ENCODE peak calls at places on chromosomes 1 and 21, in nine cellular contexts. H is SK-N-SH, B is IMR-90, G is trophoblast cell, A is body of pancreas, O is suprapubic skin, W is transverse colon, K is left ventricle myocardium inferior, C is OCI-LY7. I is an unnamed sample. For H3K4me1 and H3K9me3, the result is how much of the 10 kb centered on the place peaks cover.

GRCh38 chr1:151871284-151872030 is 17.9 kb upstream of the THEM5 start:
- DNase-seq in H (no peak), B (no peak), G (peak), A (no peak), O (no peak), W (no peak), K (no peak), C (no peak), I (no peak)

GRCh38 chr1:95440511-95440910 is 206.5 kb downstream of the RWDD3 start:
- DNase-seq in H (no peak), B (no peak), G (no peak), A (no peak), O (no peak), W (no peak), K (no peak), C (no peak), I (no peak)

GRCh38 chr1:180917306-180918065 is 4.8 kb downstream of the KIAA1614 start:
- DNase-seq in H (no peak), B (peak), G (no peak), A (no peak), O (no peak), W (no peak), K (no peak), C (no peak), I (no peak)

GRCh38 chr1:223208164-223209075 is 65.4 kb upstream of the TLR5 start:
- DNase-seq in H (no peak), B (no peak), G (peak), A (no peak), O (no peak), W (no peak), K (no peak), C (no peak), I (no peak)

GRCh38 chr1:33255347-33256311 is 663 bp upstream of the ZNF362 start:
- DNase-seq in H (peak), B (peak), G (peak), A (peak), O (peak), W (peak), K (peak), C (peak), I (peak)

GRCh38 chr21:17441370-17441769 is 71.5 kb upstream of the CXADR start:
- DNase-seq in H (no peak), B (peak), G (no peak), A (peak), O (no peak), W (peak), K (no peak), C (no peak), I (no peak)

GRCh38 chr1:1198423-1199140 is 7.8 kb downstream of the TNFRSF18 start:
- DNase-seq in H (peak), B (no peak), G (no peak), A (no peak), O (no peak), W (no peak), K (peak), C (no peak), I (peak)

GRCh38 chr1:163824490-163824889 is 502.7 kb downstream of the NUF2 start:
- DNase-seq in H (no peak), B (no peak), G (peak), A (no peak), O (no peak), W (no peak), K (no peak), C (no peak), I (no peak)

GRCh38 chr1:109649380-109649987 is 6.4 kb upstream of the GSTM4 start:
- DNase-seq in H (peak), B (peak), G (peak), A (no peak), O (no peak), W (no peak), K (no peak), C (no peak), I (no peak)

GRCh38 chr1:59007820-59008598 is 224.2 kb upstream of the JUN start:
- DNase-seq in H (no peak), B (peak), G (no peak), A (no peak), O (no peak), W (no peak), K (no peak), C (no peak), I (no peak)

GRCh38 chr1:39094685-39095084 is 68.5 kb downstream of the NDUFS5 start:
- DNase-seq in H (no peak), B (no peak), G (no peak), A (no peak), O (no peak), W (no peak), K (no peak), C (no peak), I (no peak)

GRCh38 chr1:24888061-24888970 is 41.8 kb downstream of the RUNX3 start:
- DNase-seq in H (no peak), B (no peak), G (no peak), A (no peak), O (peak), W (peak), K (no peak), C (no peak), I (no peak)

GRCh38 chr1:113749402-113749801 is 9.9 kb downstream of the PHTF1 start:
- DNase-seq in H (no peak), B (no peak), G (no peak), A (no peak), O (no peak), W (no peak), K (no peak), C (no peak), I (no peak)

GRCh38 chr1:234610061-234610581 is at the start of gene IRF2BP2:
- DNase-seq in H (peak), B (peak), G (peak), A (peak), O (no peak), W (peak), K (peak), C (peak), I (peak)

GRCh38 chr1:237318748-237319147 is 276.8 kb downstream of the RYR2 start:
- DNase-seq in H (no peak), B (no peak), G (no peak), A (no peak), O (no peak), W (no peak), K (no peak), C (no peak), I (no peak)

GRCh38 chr1:14300991-14301703 is 297.3 kb upstream of the KAZN start:
- DNase-seq in H (peak), B (no peak), G (peak), A (no peak), O (peak), W (no peak), K (peak), C (no peak), I (peak)

GRCh38 chr1:47865881-47866535 is 131.2 kb downstream of the TRABD2B start:
- DNase-seq in H (no peak), B (no peak), G (no peak), A (no peak), O (no peak), W (no peak), K (no peak), C (no peak), I (no peak)

GRCh38 chr1:65992160-65993046 is 199.7 kb downstream of the PDE4B start:
- DNase-seq in H (peak), B (no peak), G (peak), A (no peak), O (no peak), W (no peak), K (no peak), C (no peak), I (no peak)

GRCh38 chr1:26993237-26994019 is at the start of gene TRNP1:
- DNase-seq in H (peak), B (peak), G (peak), A (peak), O (no peak), W (peak), K (peak), C (peak), I (peak)

GRCh38 chr1:214303538-214303937 is 22.6 kb downstream of the SMYD2 start:
- DNase-seq in H (no peak), B (peak), G (no peak), A (no peak), O (no peak), W (no peak), K (no peak), C (no peak), I (no peak)

GRCh38 chr1:93617670-93618488 is 63.8 kb downstream of the BCAR3 start:
- DNase-seq in H (no peak), B (no peak), G (no peak), A (peak), O (no peak), W (peak), K (no peak), C (no peak), I (peak)

GRCh38 chr1:16250547-16251251 is 13.7 kb upstream of the CPLANE2 start:
- DNase-seq in H (no peak), B (peak), G (no peak), A (no peak), O (no peak), W (no peak), K (no peak), C (no peak), I (no peak)

GRCh38 chr1:156599811-156600210 is 1.5 kb downstream of the GPATCH4 start:
- DNase-seq in H (no peak), B (no peak), G (peak), A (no peak), O (no peak), W (no peak), K (no peak), C (peak), I (no peak)

GRCh38 chr1:119919241-119919640 is 22.9 kb upstream of the ADAM30 start:
- DNase-seq in H (no peak), B (no peak), G (no peak), A (no peak), O (no peak), W (no peak), K (no peak), C (no peak), I (no peak)

GRCh38 chr1:226474443-226475111 is 66.7 kb upstream of the PARP1 start:
- DNase-seq in H (no peak), B (no peak), G (no peak), A (no peak), O (no peak), W (no peak), K (no peak), C (no peak), I (no peak)

GRCh38 chr1:212045981-212046380 is 10.4 kb downstream of the DTL start:
- DNase-seq in H (no peak), B (peak), G (peak), A (no peak), O (no peak), W (no peak), K (no peak), C (no peak), I (no peak)

GRCh38 chr21:26766826-26767325 is 78.3 kb downstream of the ADAMTS1 start:
- DNase-seq in H (no peak), B (peak), G (peak), A (no peak), O (no peak), W (no peak), K (no peak), C (no peak), I (no peak)

GRCh38 chr1:65151641-65152040 is 3.6 kb downstream of the AK4 start:
- DNase-seq in H (no peak), B (no peak), G (no peak), A (no peak), O (no peak), W (no peak), K (no peak), C (no peak), I (no peak)

GRCh38 chr1:56686171-56686570 is 41.1 kb downstream of the PRKAA2 start:
- DNase-seq in H (no peak), B (peak), G (no peak), A (no peak), O (no peak), W (no peak), K (no peak), C (no peak), I (no peak)

GRCh38 chr1:149849947-149850360 is 49.4 kb upstream of the BOLA1 start:
- DNase-seq in H (no peak), B (no peak), G (peak), A (no peak), O (no peak), W (no peak), K (no peak), C (peak), I (no peak)

GRCh38 chr1:145719230-145720079 is at the start of gene CD160:
- DNase-seq in H (no peak), B (no peak), G (peak), A (no peak), O (no peak), W (no peak), K (no peak), C (no peak), I (no peak)

GRCh38 chr1:117698398-117699160 is 92.7 kb downstream of the TENT5C start:
- DNase-seq in H (no peak), B (peak), G (peak), A (no peak), O (no peak), W (no peak), K (peak), C (no peak), I (no peak)

GRCh38 chr21:18417361-18417760 is 13.8 kb upstream of the TMPRSS15 start:
- DNase-seq in H (no peak), B (no peak), G (no peak), A (no peak), O (no peak), W (no peak), K (no peak), C (no peak), I (no peak)

GRCh38 chr1:237608433-237608832 is 282.3 kb downstream of the ZP4 start:
- DNase-seq in H (no peak), B (no peak), G (no peak), A (no peak), O (no peak), W (no peak), K (no peak), C (no peak), I (no peak)

GRCh38 chr1:156496211-156496761 is 4.3 kb downstream of the MEF2D start:
- DNase-seq in H (no peak), B (peak), G (no peak), A (no peak), O (no peak), W (peak), K (no peak), C (peak), I (peak)

GRCh38 chr1:1841575-1841991 is 49.3 kb downstream of the GNB1 start:
- DNase-seq in H (no peak), B (no peak), G (peak), A (no peak), O (no peak), W (no peak), K (no peak), C (peak), I (no peak)

DNA sequence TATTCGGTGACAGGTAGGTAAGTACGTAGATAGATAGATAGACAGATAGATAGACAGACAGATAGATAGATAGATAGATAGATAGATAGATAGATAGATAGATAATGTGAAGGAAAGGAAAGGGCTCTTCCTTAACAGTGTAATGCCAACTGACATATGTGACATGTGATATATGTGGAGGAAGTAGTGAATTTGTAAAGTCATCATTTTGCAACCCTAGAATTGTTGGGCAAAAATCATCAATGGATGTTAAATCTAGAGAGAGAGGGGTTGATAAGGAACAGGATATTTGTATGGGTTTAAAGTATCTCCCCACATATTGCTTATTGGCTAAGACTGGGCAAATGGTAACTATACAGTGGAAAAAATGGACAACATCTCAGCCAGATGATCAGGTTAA is 166.6 kb downstream of the ROR1 start:
- DNase-seq in H (no peak), B (no peak), G (no peak), A (no peak), O (no peak), W (no peak), K (no peak), C (no peak), I (no peak)
- H3K4me1 ChIP-seq in H (under half), B (under half), G (under half), A (under half), O (under half), W (under half), K (under half), C (under half), I (under half)

GRCh38 chr1:191693797-191694196 is 464.5 kb upstream of the RGS18 start:
- DNase-seq in H (no peak), B (no peak), G (no peak), A (no peak), O (no peak), W (no peak), K (no peak), C (no peak), I (no peak)
- H3K4me3 ChIP-seq in H (no peak), B (no peak), G (no peak), A (no peak), O (no peak), W (no peak), K (no peak), C (no peak), I (no peak)

GRCh38 chr1:2990376-2991115 is 30.7 kb upstream of the ACTRT2 start:
- DNase-seq in H (no peak), B (no peak), G (no peak), A (peak), O (peak), W (no peak), K (no peak), C (no peak), I (peak)

GRCh38 chr1:2987773-2988172 is 33.5 kb upstream of the ACTRT2 start:
- DNase-seq in H (no peak), B (no peak), G (no peak), A (no peak), O (peak), W (no peak), K (no peak), C (no peak), I (peak)

GRCh38 chr1:2989976-2990375 is 31.3 kb upstream of the ACTRT2 start:
- DNase-seq in H (no peak), B (no peak), G (no peak), A (peak), O (peak), W (no peak), K (peak), C (no peak), I (peak)

GRCh38 chr1:2988256-2988655 is 33.0 kb upstream of the ACTRT2 start:
- DNase-seq in H (no peak), B (no peak), G (no peak), A (no peak), O (peak), W (no peak), K (no peak), C (no peak), I (peak)

DNA sequence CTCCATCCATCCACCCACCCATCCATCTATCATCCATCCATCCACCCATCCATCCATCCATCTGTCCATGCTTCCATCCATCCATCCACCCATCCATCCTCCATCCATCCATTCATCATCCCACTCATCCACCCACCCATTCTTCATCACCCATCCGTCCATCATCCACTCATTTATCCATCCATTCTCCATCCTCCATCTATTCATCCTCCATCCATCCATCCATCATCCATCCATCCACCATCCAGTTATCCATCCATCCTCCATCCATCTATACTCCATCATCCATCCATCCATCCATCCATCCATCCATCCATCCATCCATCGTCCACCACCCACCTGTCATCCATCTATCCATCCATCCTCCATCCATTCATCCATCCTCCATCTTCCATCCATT is 32.1 kb upstream of the ACTRT2 start:
- DNase-seq in H (no peak), B (no peak), G (no peak), A (no peak), O (peak), W (no peak), K (no peak), C (no peak), I (no peak)
- H3K9me3 ChIP-seq in H (under half), B (under half), G (under half), A (under half), O (under half), W (under half), K (under half), C (under half), I (under half)

GRCh38 chr1:201504179-201504631 is 2.7 kb downstream of the CSRP1 start:
- DNase-seq in H (no peak), B (peak), G (peak), A (no peak), O (no peak), W (no peak), K (no peak), C (no peak), I (no peak)

GRCh38 chr1:201501144-201501543 is 5.8 kb downstream of the CSRP1 start:
- DNase-seq in H (no peak), B (peak), G (no peak), A (no peak), O (no peak), W (no peak), K (no peak), C (no peak), I (no peak)

GRCh38 chr1:201501812-201502510 is 5.0 kb downstream of the CSRP1 start:
- DNase-seq in H (no peak), B (no peak), G (no peak), A (peak), O (no peak), W (no peak), K (no peak), C (no peak), I (no peak)

GRCh38 chr1:201503397-201504176 is 3.3 kb downstream of the CSRP1 start:
- DNase-seq in H (no peak), B (peak), G (peak), A (peak), O (no peak), W (peak), K (no peak), C (no peak), I (no peak)

DNA sequence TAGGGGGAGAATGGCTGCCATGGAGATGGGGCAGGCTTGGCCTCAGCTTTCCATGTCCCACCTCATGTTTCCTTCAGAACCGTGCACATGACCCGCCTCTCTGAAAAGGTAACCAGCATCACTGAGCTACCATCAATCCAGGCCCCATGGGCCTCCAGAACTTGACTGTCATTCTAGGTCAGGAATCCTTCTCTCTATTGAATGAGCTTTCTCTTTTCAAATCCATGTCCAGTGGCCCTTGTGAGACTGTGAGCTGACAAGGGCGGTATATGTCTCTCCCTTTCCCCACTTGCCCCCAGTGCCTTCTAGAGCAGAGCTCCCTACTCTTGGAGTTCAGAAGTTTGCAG is 4.4 kb downstream of the CSRP1 start:
- DNase-seq in H (no peak), B (no peak), G (no peak), A (no peak), O (no peak), W (no peak), K (no peak), C (no peak), I (no peak)
- H3K4me1 ChIP-seq in H (under half), B (under half), G (half or more), A (half or more), O (half or more), W (half or more), K (half or more), C (half or more), I (under half)

GRCh38 chr1:7103322-7104052 is 318.2 kb downstream of the CAMTA1 start:
- DNase-seq in H (no peak), B (no peak), G (no peak), A (no peak), O (no peak), W (no peak), K (no peak), C (no peak), I (no peak)

GRCh38 chr1:7098641-7099040 is 313.4 kb downstream of the CAMTA1 start:
- DNase-seq in H (no peak), B (no peak), G (no peak), A (peak), O (no peak), W (no peak), K (no peak), C (no peak), I (no peak)

GRCh38 chr1:7101187-7101586 is 315.9 kb downstream of the CAMTA1 start:
- DNase-seq in H (no peak), B (peak), G (no peak), A (no peak), O (no peak), W (no peak), K (no peak), C (no peak), I (no peak)

GRCh38 chr1:7097938-7098592 is 312.8 kb downstream of the CAMTA1 start:
- DNase-seq in H (no peak), B (no peak), G (no peak), A (peak), O (no peak), W (no peak), K (no peak), C (no peak), I (no peak)

DNA sequence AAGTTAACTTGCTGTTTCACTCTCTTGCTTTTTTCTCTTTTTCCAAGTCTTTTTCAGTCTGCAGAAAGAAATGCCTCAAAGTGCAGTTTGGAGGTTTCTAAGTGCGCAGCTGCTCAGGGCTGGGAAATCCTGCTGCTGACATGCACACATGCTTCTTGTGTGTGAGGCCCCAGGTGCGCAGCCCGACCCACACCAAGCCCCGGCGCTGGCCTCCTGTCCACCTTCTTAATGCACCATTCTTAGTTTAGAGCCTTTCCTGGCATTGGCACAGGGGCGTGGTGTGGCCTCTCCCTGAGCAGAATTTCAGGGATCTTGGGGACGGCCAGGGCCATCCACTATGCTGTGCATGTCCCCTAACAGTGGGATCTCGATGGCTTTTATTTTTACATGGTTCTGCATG is 315.2 kb downstream of the CAMTA1 start:
- DNase-seq in H (no peak), B (no peak), G (no peak), A (no peak), O (no peak), W (no peak), K (no peak), C (no peak), I (no peak)
- H3K4me3 ChIP-seq in H (no peak), B (no peak), G (no peak), A (no peak), O (no peak), W (no peak), K (no peak), C (no peak), I (no peak)

I was measured in mucosa of descending colon.